ENCODE peak calls at places on chromosome 2, in eight cellular contexts. One of them, this sample, is unnamed.

GRCh38 chr2:234632527-234633391 is 135.9 kb upstream of the ARL4C start:
- DNase-seq in GF-D8: no peak
- DNase-seq in CD8-positive, alpha-beta T cell: no peak
- DNase-seq in progenitor cell of endocrine pancreas: no peak
- DNase-seq in non-pigmented ciliary epithelial cell: peak
- DNase-seq in nephron progenitor cell: no peak
- DNase-seq in lower leg skin: peak
- DNase-seq in cerebellum: no peak
- DNase-seq in this sample: no peak

GRCh38 chr2:185757356-185757755 is 18.8 kb downstream of the FSIP2 start:
- DNase-seq in GF-D8: no peak
- DNase-seq in CD8-positive, alpha-beta T cell: no peak
- DNase-seq in progenitor cell of endocrine pancreas: no peak
- DNase-seq in non-pigmented ciliary epithelial cell: no peak
- DNase-seq in nephron progenitor cell: no peak
- DNase-seq in lower leg skin: no peak
- DNase-seq in cerebellum: no peak
- DNase-seq in this sample: no peak

GRCh38 chr2:101253713-101254085 is 1.0 kb downstream of the CNOT11 start:
- DNase-seq in GF-D8: no peak
- DNase-seq in CD8-positive, alpha-beta T cell: no peak
- DNase-seq in progenitor cell of endocrine pancreas: no peak
- DNase-seq in non-pigmented ciliary epithelial cell: no peak
- DNase-seq in nephron progenitor cell: no peak
- DNase-seq in lower leg skin: no peak
- DNase-seq in cerebellum: no peak
- DNase-seq in this sample: no peak

GRCh38 chr2:182503886-182504285 is 77.0 kb upstream of the PDE1A start:
- DNase-seq in GF-D8: no peak
- DNase-seq in CD8-positive, alpha-beta T cell: no peak
- DNase-seq in progenitor cell of endocrine pancreas: no peak
- DNase-seq in non-pigmented ciliary epithelial cell: no peak
- DNase-seq in nephron progenitor cell: no peak
- DNase-seq in lower leg skin: no peak
- DNase-seq in cerebellum: no peak
- DNase-seq in this sample: no peak

GRCh38 chr2:25936889-25937545 is 45.3 kb downstream of the KIF3C start:
- DNase-seq in GF-D8: no peak
- DNase-seq in CD8-positive, alpha-beta T cell: no peak
- DNase-seq in progenitor cell of endocrine pancreas: no peak
- DNase-seq in non-pigmented ciliary epithelial cell: no peak
- DNase-seq in nephron progenitor cell: no peak
- DNase-seq in lower leg skin: no peak
- DNase-seq in cerebellum: no peak
- DNase-seq in this sample: no peak

GRCh38 chr2:99980200-99980599 is 162.2 kb downstream of the AFF3 start:
- DNase-seq in GF-D8: no peak
- DNase-seq in CD8-positive, alpha-beta T cell: no peak
- DNase-seq in progenitor cell of endocrine pancreas: no peak
- DNase-seq in non-pigmented ciliary epithelial cell: no peak
- DNase-seq in nephron progenitor cell: no peak
- DNase-seq in lower leg skin: no peak
- DNase-seq in cerebellum: no peak
- DNase-seq in this sample: no peak

GRCh38 chr2:7145707-7146106 is 228.5 kb downstream of the RNF144A start:
- DNase-seq in GF-D8: no peak
- DNase-seq in CD8-positive, alpha-beta T cell: no peak
- DNase-seq in progenitor cell of endocrine pancreas: no peak
- DNase-seq in non-pigmented ciliary epithelial cell: no peak
- DNase-seq in nephron progenitor cell: no peak
- DNase-seq in lower leg skin: no peak
- DNase-seq in cerebellum: no peak
- DNase-seq in this sample: no peak

GRCh38 chr2:196077821-196078220 is 9.2 kb upstream of the DNAH7 start:
- DNase-seq in GF-D8: no peak
- DNase-seq in CD8-positive, alpha-beta T cell: no peak
- DNase-seq in progenitor cell of endocrine pancreas: no peak
- DNase-seq in non-pigmented ciliary epithelial cell: no peak
- DNase-seq in nephron progenitor cell: no peak
- DNase-seq in lower leg skin: no peak
- DNase-seq in cerebellum: no peak
- DNase-seq in this sample: no peak

GRCh38 chr2:1814061-1814460 is 69.7 kb upstream of the PXDN start:
- DNase-seq in GF-D8: no peak
- DNase-seq in CD8-positive, alpha-beta T cell: no peak
- DNase-seq in progenitor cell of endocrine pancreas: no peak
- DNase-seq in non-pigmented ciliary epithelial cell: no peak
- DNase-seq in nephron progenitor cell: no peak
- DNase-seq in lower leg skin: no peak
- DNase-seq in cerebellum: no peak
- DNase-seq in this sample: no peak

GRCh38 chr2:15957881-15958713 is 17.7 kb downstream of the MYCN start:
- DNase-seq in GF-D8: no peak
- DNase-seq in CD8-positive, alpha-beta T cell: no peak
- DNase-seq in progenitor cell of endocrine pancreas: no peak
- DNase-seq in non-pigmented ciliary epithelial cell: no peak
- DNase-seq in nephron progenitor cell: no peak
- DNase-seq in lower leg skin: no peak
- DNase-seq in cerebellum: no peak
- DNase-seq in this sample: no peak

GRCh38 chr2:223238301-223238700 is 186.3 kb downstream of the KCNE4 start:
- DNase-seq in GF-D8: no peak
- DNase-seq in CD8-positive, alpha-beta T cell: no peak
- DNase-seq in progenitor cell of endocrine pancreas: no peak
- DNase-seq in non-pigmented ciliary epithelial cell: no peak
- DNase-seq in nephron progenitor cell: no peak
- DNase-seq in lower leg skin: no peak
- DNase-seq in cerebellum: no peak
- DNase-seq in this sample: no peak

GRCh38 chr2:219628235-219628985 is 980 bp downstream of the SLC4A3 start:
- DNase-seq in GF-D8: no peak
- DNase-seq in CD8-positive, alpha-beta T cell: no peak
- DNase-seq in progenitor cell of endocrine pancreas: no peak
- DNase-seq in non-pigmented ciliary epithelial cell: no peak
- DNase-seq in nephron progenitor cell: no peak
- DNase-seq in lower leg skin: no peak
- DNase-seq in cerebellum: no peak
- DNase-seq in this sample: no peak

GRCh38 chr2:168705534-168706470 is 96.6 kb upstream of the NOSTRIN start:
- DNase-seq in GF-D8: no peak
- DNase-seq in CD8-positive, alpha-beta T cell: no peak
- DNase-seq in progenitor cell of endocrine pancreas: no peak
- DNase-seq in non-pigmented ciliary epithelial cell: no peak
- DNase-seq in nephron progenitor cell: no peak
- DNase-seq in lower leg skin: no peak
- DNase-seq in cerebellum: no peak
- DNase-seq in this sample: no peak

GRCh38 chr2:173990970-173991819 is 26.0 kb upstream of the SP3 start:
- DNase-seq in GF-D8: no peak
- DNase-seq in CD8-positive, alpha-beta T cell: no peak
- DNase-seq in progenitor cell of endocrine pancreas: no peak
- DNase-seq in non-pigmented ciliary epithelial cell: no peak
- DNase-seq in nephron progenitor cell: no peak
- DNase-seq in lower leg skin: peak
- DNase-seq in cerebellum: no peak
- DNase-seq in this sample: no peak

GRCh38 chr2:119491776-119492525 is 32.3 kb downstream of the SCTR start:
- DNase-seq in GF-D8: no peak
- DNase-seq in CD8-positive, alpha-beta T cell: no peak
- DNase-seq in progenitor cell of endocrine pancreas: no peak
- DNase-seq in non-pigmented ciliary epithelial cell: peak
- DNase-seq in nephron progenitor cell: no peak
- DNase-seq in lower leg skin: no peak
- DNase-seq in cerebellum: no peak
- DNase-seq in this sample: no peak

GRCh38 chr2:20223345-20224190 is 1.4 kb downstream of the SDC1 start:
- DNase-seq in GF-D8: no peak
- DNase-seq in CD8-positive, alpha-beta T cell: no peak
- DNase-seq in progenitor cell of endocrine pancreas: peak
- DNase-seq in non-pigmented ciliary epithelial cell: no peak
- DNase-seq in nephron progenitor cell: peak
- DNase-seq in lower leg skin: no peak
- DNase-seq in cerebellum: no peak
- DNase-seq in this sample: no peak

GRCh38 chr2:239599299-239599698 is 198.5 kb upstream of the HDAC4 start:
- DNase-seq in GF-D8: no peak
- DNase-seq in CD8-positive, alpha-beta T cell: no peak
- DNase-seq in progenitor cell of endocrine pancreas: peak
- DNase-seq in non-pigmented ciliary epithelial cell: no peak
- DNase-seq in nephron progenitor cell: no peak
- DNase-seq in lower leg skin: no peak
- DNase-seq in cerebellum: no peak
- DNase-seq in this sample: no peak

GRCh38 chr2:200219400-200220113 is 86.9 kb upstream of the SPATS2L start:
- DNase-seq in GF-D8: no peak
- DNase-seq in CD8-positive, alpha-beta T cell: no peak
- DNase-seq in progenitor cell of endocrine pancreas: no peak
- DNase-seq in non-pigmented ciliary epithelial cell: no peak
- DNase-seq in nephron progenitor cell: no peak
- DNase-seq in lower leg skin: no peak
- DNase-seq in cerebellum: no peak
- DNase-seq in this sample: no peak

GRCh38 chr2:181264436-181264835 is 192.8 kb upstream of the ITGA4 start:
- DNase-seq in GF-D8: no peak
- DNase-seq in CD8-positive, alpha-beta T cell: no peak
- DNase-seq in progenitor cell of endocrine pancreas: no peak
- DNase-seq in non-pigmented ciliary epithelial cell: peak
- DNase-seq in nephron progenitor cell: no peak
- DNase-seq in lower leg skin: no peak
- DNase-seq in cerebellum: no peak
- DNase-seq in this sample: no peak

GRCh38 chr2:190216829-190217228 is 102.8 kb downstream of the HIBCH start:
- DNase-seq in GF-D8: no peak
- DNase-seq in CD8-positive, alpha-beta T cell: no peak
- DNase-seq in progenitor cell of endocrine pancreas: no peak
- DNase-seq in non-pigmented ciliary epithelial cell: no peak
- DNase-seq in nephron progenitor cell: peak
- DNase-seq in lower leg skin: peak
- DNase-seq in cerebellum: no peak
- DNase-seq in this sample: no peak

GRCh38 chr2:52327641-52328040 is 1295.7 kb upstream of the NRXN1 start:
- DNase-seq in GF-D8: no peak
- DNase-seq in CD8-positive, alpha-beta T cell: no peak
- DNase-seq in progenitor cell of endocrine pancreas: no peak
- DNase-seq in non-pigmented ciliary epithelial cell: no peak
- DNase-seq in nephron progenitor cell: no peak
- DNase-seq in lower leg skin: no peak
- DNase-seq in cerebellum: no peak
- DNase-seq in this sample: no peak

GRCh38 chr2:120013569-120014223 is 819 bp downstream of the EPB41L5 start:
- DNase-seq in GF-D8: no peak
- DNase-seq in CD8-positive, alpha-beta T cell: no peak
- DNase-seq in progenitor cell of endocrine pancreas: no peak
- DNase-seq in non-pigmented ciliary epithelial cell: no peak
- DNase-seq in nephron progenitor cell: peak
- DNase-seq in lower leg skin: no peak
- DNase-seq in cerebellum: no peak
- DNase-seq in this sample: no peak

GRCh38 chr2:29923110-29923721 is 1.8 kb upstream of the ALK start:
- DNase-seq in GF-D8: peak
- DNase-seq in CD8-positive, alpha-beta T cell: peak
- DNase-seq in progenitor cell of endocrine pancreas: peak
- DNase-seq in non-pigmented ciliary epithelial cell: no peak
- DNase-seq in nephron progenitor cell: peak
- DNase-seq in lower leg skin: peak
- DNase-seq in cerebellum: peak
- DNase-seq in this sample: no peak

GRCh38 chr2:52956115-52956514 is 811.5 kb upstream of the CHAC2 start:
- DNase-seq in GF-D8: no peak
- DNase-seq in CD8-positive, alpha-beta T cell: no peak
- DNase-seq in progenitor cell of endocrine pancreas: no peak
- DNase-seq in non-pigmented ciliary epithelial cell: no peak
- DNase-seq in nephron progenitor cell: no peak
- DNase-seq in lower leg skin: no peak
- DNase-seq in cerebellum: no peak
- DNase-seq in this sample: no peak

GRCh38 chr2:102622646-102623045 is 3.3 kb downstream of the SLC9A2 start:
- DNase-seq in GF-D8: no peak
- DNase-seq in CD8-positive, alpha-beta T cell: no peak
- DNase-seq in progenitor cell of endocrine pancreas: no peak
- DNase-seq in non-pigmented ciliary epithelial cell: no peak
- DNase-seq in nephron progenitor cell: no peak
- DNase-seq in lower leg skin: no peak
- DNase-seq in cerebellum: no peak
- DNase-seq in this sample: no peak

GRCh38 chr2:217691920-217692666 is 310.7 kb downstream of the TNS1 start:
- DNase-seq in GF-D8: no peak
- DNase-seq in CD8-positive, alpha-beta T cell: no peak
- DNase-seq in progenitor cell of endocrine pancreas: no peak
- DNase-seq in non-pigmented ciliary epithelial cell: no peak
- DNase-seq in nephron progenitor cell: no peak
- DNase-seq in lower leg skin: peak
- DNase-seq in cerebellum: no peak
- DNase-seq in this sample: no peak

GRCh38 chr2:67215214-67215613 is 181.9 kb upstream of the ETAA1 start:
- DNase-seq in GF-D8: no peak
- DNase-seq in CD8-positive, alpha-beta T cell: no peak
- DNase-seq in progenitor cell of endocrine pancreas: peak
- DNase-seq in non-pigmented ciliary epithelial cell: peak
- DNase-seq in nephron progenitor cell: peak
- DNase-seq in lower leg skin: no peak
- DNase-seq in cerebellum: no peak
- DNase-seq in this sample: no peak

GRCh38 chr2:120238728-120239487 is 13.7 kb upstream of the RALB start:
- DNase-seq in GF-D8: no peak
- DNase-seq in CD8-positive, alpha-beta T cell: no peak
- DNase-seq in progenitor cell of endocrine pancreas: no peak
- DNase-seq in non-pigmented ciliary epithelial cell: no peak
- DNase-seq in nephron progenitor cell: no peak
- DNase-seq in lower leg skin: no peak
- DNase-seq in cerebellum: no peak
- DNase-seq in this sample: no peak

GRCh38 chr2:45610281-45611019 is 617 bp downstream of the SRBD1 start:
- DNase-seq in GF-D8: peak
- DNase-seq in CD8-positive, alpha-beta T cell: peak
- DNase-seq in progenitor cell of endocrine pancreas: peak
- DNase-seq in non-pigmented ciliary epithelial cell: no peak
- DNase-seq in nephron progenitor cell: peak
- DNase-seq in lower leg skin: peak
- DNase-seq in cerebellum: peak
- DNase-seq in this sample: peak

GRCh38 chr2:24466871-24467870 is 23.9 kb upstream of the NCOA1 start:
- DNase-seq in GF-D8: no peak
- DNase-seq in CD8-positive, alpha-beta T cell: no peak
- DNase-seq in progenitor cell of endocrine pancreas: no peak
- DNase-seq in non-pigmented ciliary epithelial cell: no peak
- DNase-seq in nephron progenitor cell: no peak
- DNase-seq in lower leg skin: no peak
- DNase-seq in cerebellum: no peak
- DNase-seq in this sample: no peak

GRCh38 chr2:64551851-64552250 is 27.7 kb downstream of the AFTPH start:
- DNase-seq in GF-D8: no peak
- DNase-seq in CD8-positive, alpha-beta T cell: no peak
- DNase-seq in progenitor cell of endocrine pancreas: no peak
- DNase-seq in non-pigmented ciliary epithelial cell: no peak
- DNase-seq in nephron progenitor cell: no peak
- DNase-seq in lower leg skin: no peak
- DNase-seq in cerebellum: no peak
- DNase-seq in this sample: no peak

GRCh38 chr2:127068351-127068741 is 38.6 kb downstream of the BIN1 start:
- DNase-seq in GF-D8: no peak
- DNase-seq in CD8-positive, alpha-beta T cell: no peak
- DNase-seq in progenitor cell of endocrine pancreas: no peak
- DNase-seq in non-pigmented ciliary epithelial cell: no peak
- DNase-seq in nephron progenitor cell: no peak
- DNase-seq in lower leg skin: no peak
- DNase-seq in cerebellum: no peak
- DNase-seq in this sample: no peak

GRCh38 chr2:105426626-105427292 is 27.9 kb upstream of the FHL2 start:
- DNase-seq in GF-D8: no peak
- DNase-seq in CD8-positive, alpha-beta T cell: no peak
- DNase-seq in progenitor cell of endocrine pancreas: no peak
- DNase-seq in non-pigmented ciliary epithelial cell: no peak
- DNase-seq in nephron progenitor cell: no peak
- DNase-seq in lower leg skin: no peak
- DNase-seq in cerebellum: no peak
- DNase-seq in this sample: no peak

This sample was measured in T-helper 2 cell.